ENCODE peak calls at places on chromosomes 3 and 15, in six cellular contexts. Q is sigmoid colon, X is stomach, N is A549, T is ovary, G is transverse colon. H is an unnamed sample.

GRCh38 chr3:141444586-141445285 is 42.1 kb upstream of the RASA2 start:
- DNase-seq in G (no peak), T (no peak), Q (no peak), X (no peak), N (no peak), H (no peak)

GRCh38 chr3:12253944-12254343 is 34.9 kb upstream of the PPARG start:
- DNase-seq in T (no peak), G (no peak), X (no peak), N (no peak), Q (no peak), H (no peak)

GRCh38 chr3:52128118-52128683 is 26.0 kb downstream of the POC1A start:
- DNase-seq in X (peak), Q (no peak), N (peak), T (no peak), G (no peak), H (no peak)

GRCh38 chr3:48468329-48468731 is 21.8 kb downstream of the ATRIP start:
- DNase-seq in X (peak), G (peak), Q (no peak), N (no peak), T (no peak), H (no peak)

GRCh38 chr3:187920871-187921270 is 175.6 kb upstream of the BCL6 start:
- DNase-seq in T (peak), X (no peak), Q (peak), G (peak), N (no peak), H (no peak)

GRCh38 chr3:192861972-192862371 is 55.7 kb downstream of the MB21D2 start:
- DNase-seq in X (no peak), N (no peak), G (no peak), Q (no peak), T (no peak), H (no peak)

GRCh38 chr3:133673746-133674145 is 12.0 kb upstream of the TOPBP1 start:
- DNase-seq in N (no peak), G (no peak), Q (no peak), X (no peak), T (no peak), H (no peak)

GRCh38 chr3:162072656-162073055 is 576.0 kb downstream of the OTOL1 start:
- DNase-seq in N (no peak), G (no peak), Q (no peak), T (no peak), X (no peak), H (no peak)

GRCh38 chr3:174243194-174243593 is 615.9 kb upstream of the NAALADL2 start:
- DNase-seq in T (no peak), N (no peak), G (no peak), Q (no peak), X (no peak), H (no peak)

DNA sequence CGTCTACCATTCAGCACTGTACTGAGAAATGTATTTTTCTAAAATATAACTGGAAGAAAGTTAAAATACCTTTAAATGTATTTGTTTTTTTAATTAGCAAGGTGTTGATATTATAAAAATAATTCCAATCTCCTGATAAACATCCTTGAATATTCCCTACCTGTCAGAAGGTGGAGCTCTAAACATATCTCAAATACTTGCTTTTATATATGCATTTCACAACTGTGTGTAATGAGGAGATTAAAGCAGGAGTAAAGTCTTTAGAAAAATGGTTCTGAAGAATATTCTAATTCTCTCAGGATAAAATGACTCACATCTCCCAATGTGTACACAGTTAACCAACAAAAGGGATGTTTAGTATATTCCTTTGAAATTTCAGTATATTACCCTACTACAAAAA is 422.7 kb downstream of the PLCL2 start:
- DNase-seq in X (no peak), G (no peak), T (no peak), N (peak), Q (no peak), H (no peak)
- TF ChIP-seq CTCF in X (no peak), G (no peak), T (no peak), N (peak), Q (no peak), H (no peak)

GRCh38 chr3:138383715-138384114 is 35.3 kb downstream of the MRAS start:
- DNase-seq in Q (peak), T (no peak), N (no peak), G (no peak), X (no peak), H (no peak)
- TF ChIP-seq EP300 in Q (no peak), T (no peak), N (no peak), G (no peak), X (no peak), H (no peak)

DNA sequence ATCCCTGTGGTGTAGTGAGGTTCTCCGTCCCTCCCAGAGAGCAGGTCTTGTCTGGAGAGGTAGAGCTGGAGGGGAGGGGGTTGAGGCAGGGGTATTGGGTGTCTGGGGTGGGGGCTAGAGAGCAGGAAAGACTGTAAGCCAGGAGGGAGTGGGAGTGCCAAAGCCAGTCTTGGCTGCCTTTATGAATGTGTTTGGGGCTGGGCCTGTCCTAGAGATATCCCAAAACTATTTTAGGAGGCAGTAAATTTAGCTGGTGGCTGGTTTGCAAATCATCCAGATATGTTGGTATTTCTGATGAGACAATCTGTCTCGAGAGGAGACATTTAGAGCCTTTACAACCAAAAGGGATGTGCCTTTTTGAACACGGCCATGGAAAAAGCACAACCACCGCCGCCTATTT is 166.6 kb downstream of the TLE3 start:
- DNase-seq in X (no peak), G (no peak), T (no peak), N (no peak), Q (no peak), H (no peak)
- TF ChIP-seq CTCF in X (no peak), G (no peak), T (no peak), N (no peak), Q (no peak), H (no peak)

DNA sequence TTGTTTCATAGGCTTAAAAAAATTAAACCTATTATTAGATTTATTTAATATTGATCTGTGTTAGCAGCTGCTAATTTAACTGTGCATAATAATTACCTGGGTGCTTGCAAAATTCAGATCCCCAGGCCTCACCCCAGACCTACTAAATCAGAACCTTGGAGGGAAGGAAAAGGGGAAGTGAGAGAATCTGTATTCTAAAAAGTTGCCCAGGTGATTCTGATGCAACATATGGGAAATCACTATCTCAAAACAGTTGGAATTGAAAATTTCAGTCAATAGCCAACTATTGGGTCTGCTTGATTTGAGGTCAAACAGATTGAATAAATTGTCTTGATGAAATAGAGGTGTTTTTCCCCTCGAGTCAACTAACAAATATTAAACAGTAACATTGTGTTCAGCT is 538.5 kb upstream of the ADAMTS9 start:
- DNase-seq in G (no peak), Q (no peak), T (no peak), X (no peak), N (no peak), H (no peak)
- TF ChIP-seq EP300 in G (no peak), Q (no peak), T (no peak), X (no peak), N (no peak), H (no peak)

GRCh38 chr3:120198305-120198878 is 86.6 kb downstream of the GPR156 start:
- DNase-seq in N (peak), T (no peak), Q (no peak), G (no peak), X (no peak), H (no peak)
- TF ChIP-seq CTCF in N (peak), T (no peak), Q (no peak), G (no peak), X (no peak), H (no peak)

DNA sequence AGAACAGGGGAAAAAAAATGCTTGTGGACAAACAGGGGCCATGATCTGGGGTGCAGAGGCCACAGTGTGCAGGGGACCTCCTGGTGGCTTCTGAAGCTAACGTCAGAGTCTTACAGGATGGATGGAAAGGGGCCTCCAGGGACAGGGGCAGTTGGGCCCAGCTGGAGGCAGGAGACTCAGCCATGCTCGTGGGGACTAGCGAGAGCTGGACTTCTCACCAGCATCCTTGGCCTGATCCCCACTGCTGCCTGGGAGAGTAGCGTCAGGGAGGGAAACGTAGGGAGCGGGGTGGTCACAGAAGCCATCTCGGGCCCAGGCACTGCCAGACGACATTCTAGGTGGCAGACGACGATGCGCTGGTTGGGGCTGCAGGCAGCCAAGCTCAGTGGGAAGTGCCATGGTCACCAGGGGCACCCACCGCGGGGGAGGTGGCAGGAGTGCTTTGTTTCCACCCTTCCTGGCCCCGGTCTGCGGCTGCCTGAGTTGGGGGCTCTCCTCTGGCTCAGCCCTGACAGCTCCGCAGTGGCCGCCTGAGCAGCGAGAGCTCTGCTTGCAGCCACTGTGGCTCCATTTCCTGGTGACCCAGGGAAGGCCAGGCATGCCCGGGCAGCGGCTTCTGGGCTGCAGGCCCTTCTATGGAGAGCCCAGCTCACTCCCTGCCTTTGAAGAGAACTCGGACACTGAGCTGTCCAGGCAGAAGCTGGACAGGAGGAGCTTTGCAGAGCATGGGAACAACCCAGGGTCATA is 31.0 kb downstream of the KLHL25 start:
- DNase-seq in X (no peak), Q (no peak), N (no peak), T (no peak), G (no peak), H (no peak)
- TF ChIP-seq EP300 in X (no peak), Q (no peak), N (no peak), T (no peak), G (no peak), H (no peak)

GRCh38 chr15:52733078-52733477 is 53.9 kb upstream of the ATOSA start:
- DNase-seq in T (peak), X (no peak), N (no peak), Q (no peak), G (no peak), H (no peak)
- TF ChIP-seq CTCF in T (no peak), X (no peak), N (no peak), Q (no peak), G (no peak), H (no peak)

GRCh38 chr3:27385504-27385903 is 16.3 kb upstream of the NEK10 start:
- DNase-seq in G (no peak), T (no peak), Q (no peak), X (no peak), N (no peak), H (no peak)
- TF ChIP-seq EP300 in G (no peak), T (no peak), Q (no peak), X (no peak), N (no peak), H (no peak)